ENCODE peak calls at places on chromosome 7, in four cellular contexts. C is HCT116, V is K562, I is HepG2. D is an unnamed sample.

GRCh38 chr7:96422388-96422787 is 100.5 kb upstream of the SLC25A13 start:
- DNase-seq in C (no peak), V (no peak), I (no peak), D (no peak)

GRCh38 chr7:26853788-26854393 is 10.5 kb downstream of the SKAP2 start:
- DNase-seq in C (peak; percentile 31), V (peak; percentile 35), I (peak; percentile 14), D (no peak)

GRCh38 chr7:42549866-42550485 is 313.0 kb upstream of the GLI3 start:
- DNase-seq in C (no peak), V (no peak), I (no peak), D (no peak)

GRCh38 chr7:7639847-7640220 is 718 bp upstream of the UMAD1 start:
- DNase-seq in C (no peak), V (peak; percentile 44), I (peak; percentile 11), D (no peak)

GRCh38 chr7:146654048-146654447 is 537.4 kb downstream of the CNTNAP2 start:
- DNase-seq in C (no peak), V (no peak), I (no peak), D (no peak)

GRCh38 chr7:116828281-116828680 is 34.1 kb upstream of the CAPZA2 start:
- DNase-seq in C (no peak), V (no peak), I (no peak), D (no peak)

GRCh38 chr7:135207739-135208416 is 3.4 kb downstream of the WDR91 start:
- DNase-seq in C (no peak), V (no peak), I (peak; percentile 44), D (no peak)

GRCh38 chr7:108178393-108178792 is 48.2 kb upstream of the LAMB4 start:
- DNase-seq in C (no peak), V (no peak), I (no peak), D (no peak)

GRCh38 chr7:105268511-105269392 is 120.0 kb downstream of the SRPK2 start:
- DNase-seq in C (no peak), V (peak; percentile 49), I (peak; percentile 13), D (peak; percentile 67)

GRCh38 chr7:128110641-128111365 is 79.6 kb upstream of the LRRC4 start:
- DNase-seq in C (no peak), V (no peak), I (no peak), D (no peak)
- TF ChIP-seq TCF7L2 in C (no peak), V (no peak), I (no peak), D (no peak)

DNA sequence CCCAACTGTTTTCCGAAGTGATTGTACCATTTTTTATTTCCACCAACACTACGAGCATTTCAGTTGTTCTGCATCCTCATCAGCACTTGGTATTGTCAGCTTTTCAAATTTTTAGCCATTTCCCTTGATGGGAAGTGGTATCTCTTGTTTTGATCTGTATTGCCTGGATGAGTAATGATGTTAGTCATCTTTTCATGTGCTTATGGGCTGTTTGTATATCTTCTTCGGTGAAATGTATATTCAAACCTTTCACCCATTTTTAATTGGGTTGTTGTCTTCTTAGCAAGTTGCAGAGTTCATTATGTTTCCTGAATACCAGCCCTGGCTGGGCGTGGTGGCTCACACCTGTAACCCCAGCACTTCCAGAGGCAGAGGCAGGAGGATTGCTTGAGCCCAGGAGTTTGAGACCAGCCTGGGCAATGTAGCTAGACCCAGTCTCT is 22.1 kb downstream of the CLIP2 start:
- DNase-seq in C (peak; percentile 29), V (no peak), I (no peak), D (peak; percentile 42)
- TF ChIP-seq TCF7L2 in C (no peak), V (no peak), I (no peak), D (no peak)

DNA sequence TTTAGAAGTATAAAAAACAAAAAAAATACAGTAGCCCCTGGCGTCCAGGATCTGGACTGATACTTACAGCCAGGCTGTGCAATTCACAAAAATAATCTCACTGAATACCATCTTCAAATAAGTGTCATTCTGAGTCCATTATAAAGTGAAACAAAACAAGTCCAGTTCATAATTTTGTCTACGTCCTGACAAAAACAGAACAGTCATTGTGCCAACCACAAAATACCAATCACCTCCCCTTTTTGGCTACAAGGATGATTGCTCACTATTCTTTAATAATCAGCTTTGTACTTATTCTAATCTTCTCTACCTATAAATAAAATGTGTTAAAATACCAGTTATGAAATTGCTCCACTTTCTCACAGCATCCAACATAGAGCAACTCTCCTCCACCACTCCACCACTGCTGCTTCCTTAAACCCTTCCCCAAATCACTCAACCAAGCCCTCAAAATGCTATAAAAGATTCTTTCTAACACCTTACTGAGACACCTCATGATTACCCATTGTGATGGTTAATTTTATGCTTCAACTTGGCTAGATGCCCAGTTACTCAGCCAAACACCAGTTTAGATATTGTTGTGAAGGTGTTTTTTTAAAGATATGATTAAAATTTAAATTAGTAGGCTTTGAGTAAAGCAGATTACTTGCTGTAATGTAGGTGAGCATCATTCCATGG is 479.8 kb upstream of the SEMA3A start:
- DNase-seq in C (no peak), V (no peak), I (no peak), D (no peak)
- TF ChIP-seq TCF7L2 in C (no peak), V (no peak), I (no peak), D (no peak)

GRCh38 chr7:64310426-64310825 is 3.3 kb upstream of the ZNF736 start:
- DNase-seq in C (no peak), V (no peak), I (no peak), D (no peak)

GRCh38 chr7:64308019-64308275 is 5.8 kb upstream of the ZNF736 start:
- DNase-seq in C (no peak), V (no peak), I (no peak), D (no peak)

GRCh38 chr7:64312826-64313225 is 935 bp upstream of the ZNF736 start:
- DNase-seq in C (no peak), V (no peak), I (no peak), D (no peak)

DNA sequence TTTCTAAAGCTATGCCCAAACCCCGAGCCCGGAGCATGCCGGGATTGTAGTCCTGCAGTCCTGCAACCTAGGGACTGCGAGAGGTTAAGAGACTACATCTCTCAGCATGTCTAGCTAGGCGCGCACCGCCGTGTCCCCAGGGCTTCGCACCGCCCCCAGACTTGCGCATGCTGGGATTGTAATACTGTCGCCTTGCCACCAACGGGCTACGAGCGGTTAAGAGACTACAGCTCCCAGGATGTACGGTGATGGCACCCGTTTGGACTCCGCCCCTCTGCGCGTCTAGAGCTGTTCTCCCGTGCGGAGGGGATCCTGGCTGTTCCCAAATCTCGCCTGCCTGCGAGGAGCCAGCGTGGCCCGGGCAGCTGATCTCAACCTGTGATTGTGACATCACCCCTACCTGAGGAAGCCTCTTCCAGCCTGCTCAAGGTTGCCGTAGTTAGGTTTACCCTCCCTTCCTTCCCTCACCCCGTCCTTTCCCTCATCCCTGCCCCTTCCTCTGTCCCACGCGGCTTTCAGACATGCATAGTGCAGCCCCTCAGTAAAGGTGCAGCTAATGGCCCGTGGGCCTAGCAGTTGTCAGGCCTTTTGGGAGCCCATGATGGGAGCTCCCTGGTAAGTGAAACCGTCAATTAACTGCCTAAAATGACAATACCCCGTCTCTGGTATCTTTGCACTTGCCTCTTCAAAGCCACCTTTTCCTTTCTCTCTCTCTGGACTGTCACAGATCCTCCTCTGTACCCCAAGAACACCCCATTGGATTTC is 6.3 kb upstream of the ZNF736 start:
- DNase-seq in C (no peak), V (peak; percentile 88), I (no peak), D (peak; percentile 96)
- TF ChIP-seq TCF7L2 in C (no peak), V (no peak), I (no peak), D (no peak)

DNA sequence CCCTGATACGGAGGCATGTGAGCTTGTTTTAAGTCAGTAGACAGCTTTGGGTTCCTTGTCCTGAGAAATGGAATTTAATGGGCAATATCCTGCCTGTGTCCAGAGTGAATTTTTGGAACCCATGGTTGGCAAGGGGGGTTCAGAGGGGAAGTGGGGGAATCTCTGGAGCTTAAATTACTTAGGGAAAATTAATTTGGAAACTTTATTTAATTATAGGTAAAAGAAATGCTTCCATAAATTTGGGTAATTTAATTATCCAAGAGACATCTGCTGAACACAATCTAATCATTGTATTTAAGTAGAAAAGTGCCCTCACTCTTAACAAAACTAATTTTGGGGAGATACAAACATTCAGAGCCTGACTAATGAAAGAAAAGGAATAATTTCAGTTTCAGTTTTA is 99.7 kb downstream of the PLXNA4 start:
- DNase-seq in C (no peak), V (no peak), I (no peak), D (no peak)
- TF ChIP-seq TCF7L2 in C (no peak), V (no peak), I (no peak), D (no peak)

DNA sequence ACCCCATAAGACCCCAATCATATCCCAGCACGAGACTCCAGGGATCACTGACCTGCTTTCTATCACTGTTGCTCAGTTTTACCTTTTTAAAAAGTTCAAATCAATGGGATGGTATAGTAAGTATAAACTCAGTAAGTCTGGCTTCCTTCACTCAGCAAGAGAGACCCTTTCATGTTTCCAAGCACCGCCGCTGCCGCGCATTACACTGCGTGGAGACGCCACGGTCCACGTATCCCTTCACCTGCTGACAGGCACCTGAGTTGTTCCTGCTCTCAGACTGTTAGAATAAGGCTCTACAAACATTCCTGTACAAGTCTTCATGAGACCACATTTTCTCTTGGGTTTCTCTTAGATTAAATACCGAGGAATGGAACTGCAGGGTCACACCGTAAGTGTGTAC is 28.3 kb downstream of the MAD1L1 start:
- DNase-seq in C (no peak), V (no peak), I (no peak), D (no peak)
- TF ChIP-seq TCF7L2 in C (no peak), V (no peak), I (no peak), D (no peak)